ENCODE peak calls at places on chromosomes 16 and 17, in five cellular contexts. Q is NCI-H446, H is ELR, X is endothelial cell, K is iris pigment epithelial cell. B is an unnamed sample.
A peak's percentile ranks its signal among the peaks of the same experiment; 100 is the strongest.

GRCh38 chr17:8016632-8017424 is 14.4 kb downstream of the GUCY2D start:
- DNase-seq in Q (no peak), H (peak; percentile 45), X (peak; percentile 64), K (peak; percentile 42), B (no peak)

GRCh38 chr16:85002643-85003042 is 8.7 kb downstream of the ZDHHC7 start:
- DNase-seq in Q (no peak), H (no peak), X (no peak), K (no peak), B (no peak)

GRCh38 chr17:82226809-82227628 is 1.8 kb upstream of the SLC16A3 start:
- DNase-seq in Q (no peak), H (no peak), X (no peak), K (no peak), B (no peak)

GRCh38 chr17:61459968-61460718 is 7.9 kb downstream of the TBX4 start:
- DNase-seq in Q (no peak), H (no peak), X (no peak), K (no peak), B (no peak)

GRCh38 chr17:42682400-42683384 is at the start of gene CNTNAP1:
- DNase-seq in Q (peak; percentile 22), H (peak; percentile 86), X (peak; percentile 53), K (peak; percentile 75), B (no peak)

GRCh38 chr17:16423226-16423872 is 8.0 kb downstream of the TRPV2 start:
- DNase-seq in Q (no peak), H (no peak), X (no peak), K (no peak), B (no peak)

GRCh38 chr17:17769869-17770361 is 66.9 kb downstream of the SREBF1 start:
- DNase-seq in Q (no peak), H (no peak), X (no peak), K (no peak), B (no peak)

GRCh38 chr17:64741924-64742670 is 80.0 kb upstream of the SMURF2 start:
- DNase-seq in Q (no peak), H (peak; percentile 71), X (no peak), K (no peak), B (no peak)

GRCh38 chr17:18217412-18218015 is 7.9 kb upstream of the LLGL1 start:
- DNase-seq in Q (peak; percentile 61), H (peak; percentile 75), X (peak; percentile 88), K (peak; percentile 48), B (peak; percentile 57)

GRCh38 chr16:23907457-23907902 is 71.7 kb downstream of the PRKCB start:
- DNase-seq in Q (no peak), H (no peak), X (no peak), K (no peak), B (no peak)

GRCh38 chr16:46658925-46659324 is 30.1 kb downstream of the VPS35 start:
- DNase-seq in Q (no peak), H (no peak), X (no peak), K (peak; percentile 20), B (no peak)

GRCh38 chr16:89971495-89972243 is 23.1 kb downstream of the DEF8 start:
- DNase-seq in Q (no peak), H (no peak), X (peak; percentile 33), K (no peak), B (no peak)

GRCh38 chr17:49521521-49522185 is 26.6 kb downstream of the NGFR start:
- DNase-seq in Q (no peak), H (no peak), X (no peak), K (no peak), B (no peak)

GRCh38 chr16:48961546-48961945 is 320.1 kb downstream of the CBLN1 start:
- DNase-seq in Q (no peak), H (peak; percentile 35), X (no peak), K (no peak), B (no peak)

GRCh38 chr16:35637683-35638082 is 2178.3 kb downstream of the TP53TG3F start:
- DNase-seq in Q (no peak), H (no peak), X (no peak), K (no peak), B (no peak)

GRCh38 chr16:1944612-1945199 is 1.7 kb upstream of the MSRB1 start:
- DNase-seq in Q (no peak), H (no peak), X (no peak), K (no peak), B (no peak)

GRCh38 chr16:89986600-89986999 is 32.7 kb downstream of the DBNDD1 start:
- DNase-seq in Q (no peak), H (no peak), X (no peak), K (no peak), B (no peak)

GRCh38 chr17:27947005-27947406 is 53.8 kb upstream of the LYRM9 start:
- DNase-seq in Q (no peak), H (no peak), X (no peak), K (no peak), B (no peak)

GRCh38 chr16:85285681-85286065 is 173.4 kb upstream of the CIBAR2 start:
- DNase-seq in Q (no peak), H (no peak), X (no peak), K (no peak), B (no peak)

GRCh38 chr17:6139447-6139832 is 69.3 kb downstream of the WSCD1 start:
- DNase-seq in Q (no peak), H (no peak), X (no peak), K (no peak), B (no peak)

GRCh38 chr16:29192329-29193247 is 207.7 kb downstream of the LAT start:
- DNase-seq in Q (no peak), H (no peak), X (no peak), K (no peak), B (no peak)

GRCh38 chr17:8788998-8789397 is 10.2 kb downstream of the MFSD6L start:
- DNase-seq in Q (no peak), H (no peak), X (no peak), K (peak; percentile 9), B (no peak)

GRCh38 chr17:35912339-35912912 is 18.1 kb downstream of the RDM1 start:
- DNase-seq in Q (no peak), H (no peak), X (no peak), K (no peak), B (no peak)

GRCh38 chr17:2892305-2892971 is 96.2 kb downstream of the RAP1GAP2 start:
- DNase-seq in Q (no peak), H (peak; percentile 73), X (no peak), K (peak; percentile 85), B (no peak)

GRCh38 chr16:85986931-85987749 is 88.2 kb downstream of the IRF8 start:
- DNase-seq in Q (no peak), H (peak; percentile 24), X (peak; percentile 56), K (no peak), B (peak; percentile 47)

GRCh38 chr17:50935201-50936124 is 69.3 kb upstream of the TOB1 start:
- DNase-seq in Q (no peak), H (no peak), X (no peak), K (no peak), B (no peak)

GRCh38 chr17:57442914-57443571 is 186.7 kb downstream of the MSI2 start:
- DNase-seq in Q (no peak), H (no peak), X (no peak), K (peak; percentile 61), B (no peak)

GRCh38 chr16:73054732-73055481 is 7.0 kb upstream of the ZFHX3 start:
- DNase-seq in Q (no peak), H (peak; percentile 44), X (no peak), K (peak; percentile 80), B (no peak)

GRCh38 chr17:5888811-5889210 is 181.4 kb upstream of the WSCD1 start:
- DNase-seq in Q (no peak), H (no peak), X (no peak), K (peak; percentile 4), B (no peak)

GRCh38 chr16:81706327-81707295 is 72.5 kb upstream of the PLCG2 start:
- DNase-seq in Q (no peak), H (no peak), X (no peak), K (no peak), B (no peak)

GRCh38 chr16:20051611-20052010 is 22.1 kb downstream of the GPR139 start:
- DNase-seq in Q (no peak), H (no peak), X (no peak), K (no peak), B (no peak)

GRCh38 chr17:77886387-77886728 is 72.1 kb upstream of the TNRC6C start:
- DNase-seq in Q (no peak), H (no peak), X (no peak), K (no peak), B (no peak)

GRCh38 chr17:29196784-29197515 is 16.8 kb upstream of the MYO18A start:
- DNase-seq in Q (no peak), H (no peak), X (no peak), K (no peak), B (no peak)

GRCh38 chr16:19757762-19758595 is 39.9 kb downstream of the IQCK start:
- DNase-seq in Q (no peak), H (no peak), X (no peak), K (peak; percentile 6), B (no peak)

GRCh38 chr16:22098538-22099255 is 6.4 kb downstream of the VWA3A start:
- DNase-seq in Q (peak; percentile 40), H (peak; percentile 69), X (no peak), K (peak; percentile 48), B (peak; percentile 18)

GRCh38 chr17:44219126-44219635 is 294 bp downstream of the UBTF start:
- DNase-seq in Q (peak; percentile 36), H (peak; percentile 87), X (peak; percentile 79), K (peak; percentile 71), B (peak; percentile 62)